ENCODE peak calls at places on chromosomes 4 and X, in four cellular contexts. D is HepG2, N is GM12878, E is K562. K is an unnamed sample.

GRCh38 chrX:37825225-37825842 is 22.0 kb downstream of the DYNLT3 start:
- DNase-seq in D (peak), N (no peak), E (peak), K (peak)

GRCh38 chrX:134338527-134338926 is 101.5 kb downstream of the CCDC160 start:
- DNase-seq in D (no peak), N (peak), E (no peak), K (no peak)

GRCh38 chr4:11189756-11190155 is 238.9 kb downstream of the HS3ST1 start:
- DNase-seq in D (no peak), N (no peak), E (no peak), K (no peak)

GRCh38 chrX:39957816-39958561 is 139.8 kb downstream of the BCOR start:
- DNase-seq in D (no peak), N (no peak), E (no peak), K (no peak)

GRCh38 chr4:89868999-89869589 is 25.6 kb upstream of the MMRN1 start:
- DNase-seq in D (no peak), N (no peak), E (no peak), K (no peak)

GRCh38 chr4:54101190-54102041 is 1.5 kb downstream of the GSX2 start:
- DNase-seq in D (no peak), N (no peak), E (no peak), K (no peak)

GRCh38 chr4:162959056-162959455 is 207.6 kb downstream of the NAF1 start:
- DNase-seq in D (no peak), N (peak), E (no peak), K (peak)

GRCh38 chr4:97074531-97074930 is 1068.7 kb downstream of the STPG2 start:
- DNase-seq in D (no peak), N (no peak), E (no peak), K (no peak)

GRCh38 chr4:19857405-19857804 is 394.3 kb upstream of the SLIT2 start:
- DNase-seq in D (no peak), N (no peak), E (no peak), K (no peak)

GRCh38 chr4:66688674-66689073 is 856.6 kb downstream of the CENPC start:
- DNase-seq in D (no peak), N (no peak), E (no peak), K (peak)

GRCh38 chrX:13658602-13659001 is 5.7 kb downstream of the TCEANC start:
- DNase-seq in D (peak), N (no peak), E (peak), K (peak)

GRCh38 chrX:140274761-140275525 is 229.9 kb downstream of the SOX3 start:
- DNase-seq in D (no peak), N (no peak), E (no peak), K (no peak)

GRCh38 chr4:67700874-67701850 is at the start of gene UBA6:
- DNase-seq in D (peak), N (peak), E (peak), K (peak)

GRCh38 chr4:15906024-15906443 is 32.5 kb downstream of the FGFBP1 start:
- DNase-seq in D (no peak), N (no peak), E (peak), K (peak)
- TF ChIP-seq EP300 in D (no peak), N (no peak), E (no peak), K (peak)

GRCh38 chr4:87973283-87974169 is 2.0 kb upstream of the SPP1 start:
- DNase-seq in D (peak), N (no peak), E (peak), K (peak)
- TF ChIP-seq ESRRA in D (no peak), N (no peak), E (no peak), K (no peak)

DNA sequence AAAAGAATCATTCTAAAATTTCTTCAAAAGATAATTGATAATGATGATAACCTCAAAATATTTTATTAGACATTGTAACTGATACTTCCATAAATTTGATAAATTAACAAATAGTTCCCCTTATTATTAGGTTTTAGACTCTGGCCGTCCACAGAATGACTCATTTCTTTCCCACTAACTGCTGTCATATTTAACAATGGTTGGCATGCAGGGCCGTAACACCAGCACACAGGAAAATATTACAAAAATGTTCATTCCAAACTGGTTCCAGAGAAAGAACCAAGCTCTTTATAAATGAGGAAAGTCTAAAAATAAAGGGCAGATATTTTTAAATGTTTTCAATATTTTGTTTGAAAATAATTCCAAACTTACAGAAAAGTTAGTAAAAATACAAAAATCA is 28.2 kb downstream of the WDFY3 start:
- DNase-seq in D (peak), N (no peak), E (no peak), K (no peak)
- TF ChIP-seq EP300 in D (no peak), N (no peak), E (no peak), K (no peak)

GRCh38 chr4:34108456-34108855 is 2135.9 kb downstream of the ARAP2 start:
- DNase-seq in D (no peak), N (no peak), E (no peak), K (no peak)

DNA sequence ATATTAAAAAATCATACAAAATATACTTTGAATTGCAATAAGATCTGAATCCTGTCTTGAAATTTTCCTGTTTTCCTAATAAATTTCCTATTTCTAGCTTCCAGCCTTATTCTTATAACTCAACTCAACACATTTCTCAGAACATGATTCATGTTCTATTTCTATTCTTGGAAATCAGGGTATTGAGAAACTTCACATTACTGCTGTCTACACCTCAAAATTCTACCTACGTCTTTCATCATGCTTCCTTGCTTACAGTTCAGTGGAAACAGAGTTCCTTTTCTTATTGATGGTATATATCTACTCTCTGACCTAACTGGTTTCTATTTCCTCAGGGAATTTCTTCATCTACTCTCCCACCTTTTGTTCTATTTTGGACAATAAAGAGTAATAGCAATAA is 2139.0 kb downstream of the ARAP2 start:
- DNase-seq in D (no peak), N (no peak), E (no peak), K (no peak)
- TF ChIP-seq ESRRA in D (no peak), N (no peak), E (no peak), K (no peak)

GRCh38 chrX:110044531-110045249 is 41.8 kb downstream of the TMEM164 start:
- DNase-seq in D (no peak), N (no peak), E (no peak), K (no peak)
- TF ChIP-seq EP300 in D (no peak), N (no peak), E (no peak), K (no peak)

GRCh38 chr4:108210989-108211725 is 42.4 kb upstream of the LEF1 start:
- DNase-seq in D (no peak), N (no peak), E (no peak), K (no peak)
- TF ChIP-seq ESRRA in D (no peak), N (no peak), E (no peak), K (no peak)

GRCh38 chr4:174265917-174266316 is 17.6 kb downstream of the FBXO8 start:
- DNase-seq in D (no peak), N (no peak), E (no peak), K (no peak)
- TF ChIP-seq EP300 in D (no peak), N (no peak), E (no peak), K (no peak)

GRCh38 chr4:2942532-2943363 is 20.5 kb downstream of the NOP14 start:
- DNase-seq in D (no peak), N (no peak), E (no peak), K (no peak)

GRCh38 chr4:2940267-2941137 is 22.7 kb downstream of the NOP14 start:
- DNase-seq in D (no peak), N (no peak), E (no peak), K (no peak)

GRCh38 chr4:2941138-2942036 is 21.8 kb downstream of the NOP14 start:
- DNase-seq in D (no peak), N (no peak), E (no peak), K (no peak)

GRCh38 chr4:2943364-2944090 is 19.7 kb downstream of the NOP14 start:
- DNase-seq in D (no peak), N (no peak), E (no peak), K (no peak)

GRCh38 chr4:2942037-2942531 is 21.1 kb downstream of the NOP14 start:
- DNase-seq in D (no peak), N (no peak), E (no peak), K (no peak)
- TF ChIP-seq ESRRA in D (no peak), N (no peak), E (no peak), K (no peak)

GRCh38 chr4:173413043-173413442 is 14.1 kb upstream of the SCRG1 start:
- DNase-seq in D (no peak), N (no peak), E (no peak), K (no peak)
- TF ChIP-seq EP300 in D (no peak), N (no peak), E (no peak), K (no peak)

K was measured in A549.